ENCODE peak calls at places on chromosomes 6 and 20, in four cellular contexts. V, X, H and Y are unnamed samples.

GRCh38 chr6:27836783-27837635 is 75.2 kb downstream of the OR2B2 start:
- DNase-seq in V (peak), X (peak), H (no peak), Y (peak)

GRCh38 chr20:34881689-34882088 is 5.3 kb downstream of the ACSS2 start:
- DNase-seq in V (no peak), X (no peak), H (no peak), Y (no peak)

GRCh38 chr6:95087394-95088097 is 489.8 kb upstream of the MANEA start:
- DNase-seq in V (peak), X (peak), H (peak), Y (no peak)

GRCh38 chr20:15708984-15709598 is 864.2 kb downstream of the KIF16B start:
- DNase-seq in V (peak), X (peak), H (no peak), Y (peak)

GRCh38 chr6:10272591-10272990 is 142.3 kb downstream of the TFAP2A start:
- DNase-seq in V (no peak), X (peak), H (no peak), Y (no peak)

GRCh38 chr6:67102743-67103142 is 1395.7 kb upstream of the EYS start:
- DNase-seq in V (peak), X (no peak), H (no peak), Y (no peak)

GRCh38 chr6:107576852-107577251 is 86.9 kb downstream of the SOBP start:
- DNase-seq in V (peak), X (peak), H (no peak), Y (no peak)

GRCh38 chr6:2876210-2877056 is 26.7 kb downstream of the SERPINB9 start:
- DNase-seq in V (peak), X (peak), H (peak), Y (peak)

GRCh38 chr6:163354085-163354484 is 60.4 kb upstream of the QKI start:
- DNase-seq in V (peak), X (peak), H (no peak), Y (no peak)

GRCh38 chr6:138538390-138539031 is 39.2 kb upstream of the NHSL1 start:
- DNase-seq in V (peak), X (peak), H (no peak), Y (no peak)

GRCh38 chr6:154815938-154816820 is 83.0 kb downstream of the SCAF8 start:
- DNase-seq in V (peak), X (peak), H (no peak), Y (no peak)

GRCh38 chr6:32370510-32370909 is 1.2 kb downstream of the TSBP1 start:
- DNase-seq in V (peak), X (peak), H (no peak), Y (no peak)

GRCh38 chr20:58760881-58761280 is 68.3 kb downstream of the NPEPL1 start:
- DNase-seq in V (no peak), X (no peak), H (no peak), Y (no peak)

GRCh38 chr6:125748534-125749111 is 809 bp upstream of the HEY2 start:
- DNase-seq in V (peak), X (peak), H (no peak), Y (peak)

GRCh38 chr6:26240157-26240980 is 124.6 kb upstream of the BTN3A2 start:
- DNase-seq in V (peak), X (peak), H (no peak), Y (peak)

GRCh38 chr6:123967900-123968299 is 164.2 kb downstream of the NKAIN2 start:
- DNase-seq in V (no peak), X (no peak), H (no peak), Y (no peak)

GRCh38 chr6:108914235-108915022 is 66.2 kb downstream of the ARMC2 start:
- DNase-seq in V (peak), X (peak), H (no peak), Y (peak)

GRCh38 chr20:3972161-3972560 is 43.2 kb downstream of the RNF24 start:
- DNase-seq in V (no peak), X (no peak), H (no peak), Y (no peak)

GRCh38 chr6:132819405-132820145 is 5.2 kb downstream of the RPS12 start:
- DNase-seq in V (peak), X (peak), H (no peak), Y (no peak)

GRCh38 chr6:90107721-90108364 is 188.8 kb downstream of the BACH2 start:
- DNase-seq in V (no peak), X (no peak), H (no peak), Y (peak)

GRCh38 chr6:26125015-26125690 is 37.9 kb downstream of the HFE start:
- DNase-seq in V (peak), X (peak), H (no peak), Y (peak)

GRCh38 chr6:41757931-41758640 is 10.9 kb upstream of the PGC start:
- DNase-seq in V (no peak), X (no peak), H (peak), Y (no peak)

GRCh38 chr6:153160221-153160620 is 29.1 kb upstream of the RGS17 start:
- DNase-seq in V (no peak), X (no peak), H (no peak), Y (no peak)

GRCh38 chr20:59016795-59017492 is 2.3 kb upstream of the TUBB1 start:
- DNase-seq in V (no peak), X (no peak), H (no peak), Y (no peak)

GRCh38 chr20:21388566-21388965 is 8.8 kb downstream of the NKX2-4 start:
- DNase-seq in V (no peak), X (no peak), H (no peak), Y (no peak)

GRCh38 chr6:5569491-5569890 is 308.2 kb downstream of the FARS2 start:
- DNase-seq in V (peak), X (peak), H (no peak), Y (no peak)

GRCh38 chr6:157711060-157711459 is 112.0 kb upstream of the SNX9 start:
- DNase-seq in V (no peak), X (peak), H (no peak), Y (no peak)

GRCh38 chr20:50491926-50492634 is 18.1 kb upstream of the PTPN1 start:
- DNase-seq in V (peak), X (peak), H (peak), Y (no peak)

GRCh38 chr6:76403058-76403457 is 330.6 kb upstream of the IMPG1 start:
- DNase-seq in V (no peak), X (no peak), H (no peak), Y (no peak)

GRCh38 chr20:16864069-16864468 is 115.9 kb downstream of the OTOR start:
- DNase-seq in V (no peak), X (peak), H (no peak), Y (no peak)

GRCh38 chr20:52552181-52552872 is 360.7 kb upstream of the ZFP64 start:
- DNase-seq in V (peak), X (peak), H (no peak), Y (no peak)

GRCh38 chr20:51541189-51542032 is 1.1 kb downstream of the NFATC2 start:
- DNase-seq in V (peak), X (peak), H (peak), Y (peak)

GRCh38 chr6:128314190-128314589 is 206.2 kb downstream of the PTPRK start:
- DNase-seq in V (no peak), X (no peak), H (no peak), Y (no peak)
- TF ChIP-seq EZH2 in V (no peak), X (no peak), H (no peak), Y (no peak)

GRCh38 chr6:113669641-113670040 is 187.5 kb upstream of the MARCKS start:
- DNase-seq in V (no peak), X (no peak), H (no peak), Y (no peak)

GRCh38 chr6:113674075-113674474 is 183.1 kb upstream of the MARCKS start:
- DNase-seq in V (no peak), X (no peak), H (no peak), Y (no peak)

GRCh38 chr6:113671440-113671839 is 185.7 kb upstream of the MARCKS start:
- DNase-seq in V (peak), X (no peak), H (no peak), Y (no peak)

GRCh38 chr6:113676057-113676456 is 181.1 kb upstream of the MARCKS start:
- DNase-seq in V (no peak), X (no peak), H (no peak), Y (no peak)

DNA sequence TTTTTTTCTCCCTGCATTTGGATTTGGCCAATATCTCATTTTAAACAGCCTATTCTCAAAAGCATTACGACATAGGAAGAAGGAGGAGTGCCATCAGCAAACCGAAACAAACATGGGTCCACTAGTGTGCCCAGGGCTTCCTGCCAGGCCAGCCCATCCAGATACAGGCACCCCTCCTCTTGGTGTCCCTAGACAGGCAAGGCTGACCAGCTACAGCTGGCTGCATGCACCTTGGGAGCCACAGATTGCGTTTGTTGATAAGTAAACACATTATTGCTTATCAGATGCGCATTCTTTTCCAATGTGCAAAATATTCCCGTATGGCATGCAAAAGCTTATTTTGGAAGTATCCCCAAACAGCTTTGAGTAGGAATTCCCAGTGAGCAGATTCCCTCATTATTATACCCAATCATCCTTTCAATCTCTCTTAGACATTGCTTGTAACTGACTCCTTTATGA is 184.4 kb upstream of the MARCKS start:
- DNase-seq in V (peak), X (peak), H (peak), Y (peak)
- H3K27ac ChIP-seq in V (no peak), X (no peak), H (no peak), Y (peak)

GRCh38 chr6:31008165-31008564 is 2.1 kb upstream of the MUC22 start:
- DNase-seq in V (no peak), X (no peak), H (no peak), Y (no peak)

GRCh38 chr6:31010393-31011060 is at the start of gene MUC22:
- DNase-seq in V (peak), X (peak), H (no peak), Y (no peak)

GRCh38 chr6:31007694-31008093 is 2.6 kb upstream of the MUC22 start:
- DNase-seq in V (peak), X (peak), H (peak), Y (no peak)

GRCh38 chr6:31011153-31011552 is 879 bp downstream of the MUC22 start:
- DNase-seq in V (no peak), X (no peak), H (no peak), Y (no peak)

DNA sequence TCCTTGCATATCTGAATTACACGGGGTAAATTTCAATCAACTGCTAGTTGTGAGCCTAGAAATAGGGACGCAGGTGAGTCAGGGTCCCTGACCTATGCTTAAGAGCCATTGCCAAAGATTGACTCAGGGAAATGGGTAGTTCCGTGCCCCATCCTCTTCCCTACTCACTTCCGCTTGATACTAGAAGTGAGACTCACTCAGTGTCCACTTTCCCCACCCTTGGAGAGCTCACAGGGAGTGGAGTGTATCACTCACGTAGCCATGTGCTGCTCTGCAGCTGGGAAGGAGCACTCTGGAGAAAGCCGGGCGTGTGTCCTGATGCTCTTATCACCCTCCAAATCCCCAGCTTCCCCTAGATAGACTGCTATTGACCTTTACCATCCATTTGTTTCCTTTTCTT is 543 bp upstream of the MUC22 start:
- DNase-seq in V (no peak), X (no peak), H (no peak), Y (no peak)
- TF ChIP-seq EZH2 in V (no peak), X (no peak), H (no peak), Y (no peak)

GRCh38 chr6:168648240-168648639 is 207.3 kb downstream of the SMOC2 start:
- DNase-seq in V (no peak), X (no peak), H (peak), Y (no peak)
- H3K27ac ChIP-seq in V (no peak), X (no peak), H (no peak), Y (no peak)

DNA sequence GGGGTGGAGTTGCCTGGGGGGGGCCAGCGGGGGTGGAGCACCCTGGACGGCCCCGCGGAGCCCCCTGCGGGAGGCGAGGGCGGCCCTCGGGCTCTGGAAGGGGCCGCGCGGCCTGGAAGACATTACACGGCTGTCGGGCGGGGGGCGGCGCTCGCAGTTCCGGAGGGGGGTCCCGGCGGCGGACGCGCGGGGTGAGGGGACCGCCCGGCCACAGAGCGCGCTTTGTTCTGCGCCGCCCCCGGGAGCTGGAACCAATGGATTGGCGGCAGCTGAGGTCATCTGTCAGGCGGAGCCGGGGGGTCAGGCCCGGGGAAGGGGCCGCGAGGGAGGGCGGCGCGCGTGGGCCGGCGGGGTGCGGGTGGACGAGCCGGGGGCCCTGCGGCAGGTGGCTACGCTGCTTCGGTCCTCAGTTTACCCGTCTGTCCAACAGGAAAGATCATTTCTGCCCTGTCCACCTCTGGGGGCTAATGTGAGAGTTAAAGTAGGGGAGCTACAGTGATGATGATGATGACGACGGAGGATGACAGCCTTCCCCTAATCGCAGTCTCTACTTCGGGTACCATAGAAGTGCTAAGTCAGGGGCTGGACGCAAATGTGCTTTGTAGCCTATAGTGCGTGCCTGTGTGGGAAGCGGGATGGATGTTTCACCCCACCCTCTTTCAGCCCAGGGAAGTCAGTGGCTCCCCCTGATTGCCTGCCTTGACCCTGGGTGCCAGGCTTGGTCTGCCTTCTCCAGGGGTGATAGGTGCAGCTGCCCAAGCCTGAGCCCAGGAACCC is 10.4 kb downstream of the SRXN1 start:
- DNase-seq in V (no peak), X (peak), H (no peak), Y (peak)
- TF ChIP-seq EZH2 in V (peak), X (no peak), H (no peak), Y (no peak)

DNA sequence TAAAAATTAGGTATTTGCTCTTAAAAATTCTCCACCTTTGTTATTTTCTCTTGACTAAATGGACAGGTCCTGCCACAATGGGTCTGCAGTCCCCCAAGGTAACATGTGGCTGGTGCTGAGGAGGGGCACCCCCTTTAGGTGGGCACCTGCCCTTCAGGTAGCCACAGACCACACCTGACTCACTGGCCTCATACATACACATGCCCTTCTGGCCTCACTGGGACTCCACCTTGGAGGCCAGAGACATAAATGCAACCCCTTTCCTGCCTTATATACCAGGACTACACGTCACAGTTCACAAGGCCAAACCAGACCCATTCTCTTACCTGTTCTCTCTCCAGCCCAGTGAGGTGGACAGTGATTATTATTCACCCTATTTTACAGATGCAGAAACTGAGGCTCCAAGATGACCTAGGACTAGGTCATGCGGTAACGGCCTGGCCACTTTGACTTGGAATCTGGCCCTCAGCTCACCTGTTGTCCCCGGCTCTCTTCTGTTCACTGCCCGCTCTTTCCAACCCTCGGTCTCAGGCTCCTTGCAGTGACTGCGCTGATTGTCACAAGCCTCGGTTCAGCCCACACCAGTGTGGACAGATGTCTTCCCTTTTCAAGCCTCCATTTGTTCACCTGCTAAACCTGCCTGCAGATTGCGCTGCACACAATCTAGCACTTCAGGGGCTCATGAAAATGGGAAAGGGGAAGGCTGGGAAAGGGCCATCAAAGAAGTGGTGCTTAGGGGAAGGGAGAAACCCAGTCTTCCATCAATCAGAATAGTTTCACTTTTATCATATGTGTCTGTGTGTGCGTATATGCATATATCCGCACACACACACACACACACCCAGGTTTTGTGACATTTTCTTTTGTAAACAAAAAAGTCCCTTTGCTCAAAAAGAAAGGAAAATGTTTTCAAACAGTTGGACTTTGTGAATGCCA is 121.7 kb downstream of the BCAS1 start:
- DNase-seq in V (no peak), X (no peak), H (no peak), Y (no peak)
- H3K27ac ChIP-seq in V (peak), X (peak), H (no peak), Y (no peak)

DNA sequence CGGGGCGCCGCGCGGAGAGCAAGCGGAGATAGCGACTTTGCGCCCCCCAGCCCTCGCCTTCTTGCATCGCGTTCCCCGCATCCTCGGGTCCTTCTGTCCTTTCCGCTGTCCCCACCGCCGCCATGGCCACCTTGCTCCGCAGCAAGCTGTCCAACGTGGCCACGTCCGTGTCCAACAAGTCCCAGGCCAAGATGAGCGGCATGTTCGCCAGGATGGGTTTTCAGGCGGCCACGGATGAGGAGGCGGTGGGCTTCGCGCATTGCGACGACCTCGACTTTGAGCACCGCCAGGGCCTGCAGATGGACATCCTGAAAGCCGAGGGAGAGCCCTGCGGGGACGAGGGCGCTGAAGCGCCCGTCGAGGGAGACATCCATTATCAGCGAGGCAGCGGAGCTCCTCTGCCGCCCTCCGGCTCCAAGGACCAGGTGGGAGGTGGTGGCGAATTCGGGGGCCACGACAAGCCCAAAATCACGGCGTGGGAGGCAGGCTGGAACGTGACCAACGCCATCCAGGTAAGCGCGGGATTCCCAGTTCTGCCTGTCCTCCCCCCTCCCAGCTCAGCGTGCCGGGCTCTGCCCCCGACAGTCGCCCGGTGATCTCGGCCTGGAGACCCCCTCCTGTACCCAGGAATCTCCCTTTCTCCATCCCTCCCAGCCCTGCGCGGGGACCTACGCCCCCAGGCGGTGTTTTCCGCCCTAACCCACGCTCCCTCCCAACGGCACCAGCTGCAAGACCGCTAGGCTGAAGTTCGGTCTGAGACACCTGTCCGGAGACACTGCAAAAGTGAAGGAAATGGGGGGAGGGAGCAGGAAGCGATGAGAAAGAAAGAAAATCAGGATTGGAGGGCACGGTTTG is 544 bp downstream of the SLC32A1 start:
- DNase-seq in V (no peak), X (no peak), H (no peak), Y (peak)
- TF ChIP-seq EZH2 in V (peak), X (peak), H (no peak), Y (peak)